ENCODE peak calls at places on chromosome 2, in four cellular contexts. S is breast epithelium; B is CD4-positive, CD25-positive, alpha-beta regulatory T cell; N is bronchial epithelial cell. H is an unnamed sample. For H3K36me3, the result is how much of the 10 kb centered on the place peaks cover.

GRCh38 chr2:233386382-233387041 is 32.2 kb downstream of the DGKD start:
- DNase-seq in S (no peak), B (no peak), N (peak), H (no peak)

GRCh38 chr2:148796735-148797512 is 78.1 kb upstream of the KIF5C start:
- DNase-seq in S (no peak), N (no peak), B (no peak), H (no peak)

GRCh38 chr2:233764264-233764663 is 4.2 kb downstream of the UGT1A1 start:
- DNase-seq in N (peak), S (no peak), B (no peak), H (no peak)

GRCh38 chr2:211957799-211958198 is 580.8 kb downstream of the ERBB4 start:
- DNase-seq in S (no peak), B (no peak), N (no peak), H (no peak)

GRCh38 chr2:10768063-10768507 is 44.5 kb downstream of the PDIA6 start:
- DNase-seq in B (no peak), S (no peak), N (no peak), H (no peak)

GRCh38 chr2:10122500-10123280 is at the start of gene RRM2:
- DNase-seq in B (peak), S (peak), N (peak), H (peak)

GRCh38 chr2:99949963-99950362 is 192.4 kb downstream of the AFF3 start:
- DNase-seq in S (no peak), B (no peak), N (no peak), H (no peak)

GRCh38 chr2:40037303-40037702 is 258.2 kb upstream of the THUMPD2 start:
- DNase-seq in S (no peak), B (no peak), N (no peak), H (no peak)

GRCh38 chr2:222903234-222904220 is 42.7 kb downstream of the ACSL3 start:
- DNase-seq in N (peak), B (peak), S (no peak), H (peak)

GRCh38 chr2:48607307-48608014 is 10.2 kb upstream of the GTF2A1L start:
- DNase-seq in N (peak), S (no peak), B (no peak), H (no peak)

GRCh38 chr2:66733361-66733760 is 298.4 kb downstream of the MEIS1 start:
- DNase-seq in N (no peak), S (no peak), B (no peak), H (no peak)

GRCh38 chr2:128639693-128640092 is 321.0 kb upstream of the HS6ST1 start:
- DNase-seq in B (no peak), N (no peak), S (no peak), H (no peak)

GRCh38 chr2:160429248-160430000 is 64.2 kb downstream of the RBMS1 start:
- DNase-seq in B (peak), N (peak), S (no peak), H (peak)

GRCh38 chr2:14354231-14354630 is 278.3 kb upstream of the LRATD1 start:
- DNase-seq in N (peak), B (no peak), S (no peak), H (no peak)

GRCh38 chr2:163155279-163155883 is 316.8 kb upstream of the KCNH7 start:
- DNase-seq in B (peak), S (no peak), N (peak), H (peak)

GRCh38 chr2:241430178-241430577 is 74.1 kb downstream of the FARP2 start:
- DNase-seq in N (no peak), S (no peak), B (no peak), H (no peak)
- H3K36me3 ChIP-seq in N (under half), S (under half), B (under half), H (under half)

DNA sequence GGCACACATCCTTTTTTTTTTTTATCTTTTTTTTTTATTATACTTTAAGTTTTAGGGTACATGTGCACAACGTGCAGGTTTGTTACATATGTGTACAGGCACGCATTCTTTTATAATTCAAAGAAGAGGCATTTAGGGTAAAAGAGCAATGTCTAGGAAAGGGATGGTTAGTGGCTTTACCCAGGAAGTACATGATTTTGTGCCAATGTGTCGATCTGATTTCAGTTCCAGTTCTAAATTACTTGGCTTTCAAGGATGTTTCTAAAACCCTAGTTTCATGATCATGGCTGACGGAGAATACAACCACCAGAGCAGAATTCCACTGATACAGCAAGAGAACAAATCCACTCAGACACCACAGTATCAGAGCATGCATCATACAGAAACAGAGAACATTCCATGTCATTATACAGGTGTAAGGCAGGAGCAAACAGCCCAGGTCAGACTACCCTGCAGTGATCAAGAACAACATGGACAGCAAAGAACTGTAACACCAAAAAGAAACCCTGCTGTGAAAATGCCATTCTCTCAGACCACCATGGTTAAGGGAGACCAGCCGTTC is 116.7 kb upstream of the STK17B start:
- DNase-seq in B (peak), S (no peak), N (no peak), H (no peak)
- H3K36me3 ChIP-seq in B (under half), S (under half), N (under half), H (under half)

GRCh38 chr2:215361876-215362561 is 50.2 kb downstream of the ATIC start:
- DNase-seq in S (no peak), B (no peak), N (no peak), H (no peak)
- H3K36me3 ChIP-seq in S (under half), B (under half), N (under half), H (under half)

GRCh38 chr2:169609264-169609663 is 25.1 kb downstream of the PPIG start:
- DNase-seq in B (no peak), N (no peak), S (no peak), H (no peak)
- H3K36me3 ChIP-seq in B (half or more), N (under half), S (under half), H (half or more)

GRCh38 chr2:63871864-63872263 is 30.2 kb downstream of the UGP2 start:
- DNase-seq in B (no peak), S (no peak), N (no peak), H (no peak)
- H3K36me3 ChIP-seq in B (under half), S (under half), N (under half), H (under half)

H was measured in HAP-1.